ENCODE peak calls at places on chromosomes 2 and 18, in seven cellular contexts. One of them, this sample, is unnamed.
A peak's percentile ranks its signal among the peaks of the same experiment; 100 is the strongest.

GRCh38 chr2:231436957-231437356 is 27.3 kb downstream of the NCL start:
- DNase-seq in GM10248: no peak
- DNase-seq in GM06990: no peak
- DNase-seq in choroid plexus epithelial cell: no peak
- DNase-seq in fibroblast of mammary gland: no peak
- DNase-seq in bronchial epithelial cell: no peak
- DNase-seq in endothelial cell: no peak
- DNase-seq in this sample: no peak

GRCh38 chr2:20025065-20025786 is 12.8 kb upstream of the MATN3 start:
- DNase-seq in GM10248: no peak
- DNase-seq in GM06990: no peak
- DNase-seq in choroid plexus epithelial cell: no peak
- DNase-seq in fibroblast of mammary gland: no peak
- DNase-seq in bronchial epithelial cell: no peak
- DNase-seq in endothelial cell: no peak
- DNase-seq in this sample: no peak

GRCh38 chr2:53317863-53318262 is 449.7 kb upstream of the CHAC2 start:
- DNase-seq in GM10248: no peak
- DNase-seq in GM06990: no peak
- DNase-seq in choroid plexus epithelial cell: no peak
- DNase-seq in fibroblast of mammary gland: peak; percentile 5
- DNase-seq in bronchial epithelial cell: no peak
- DNase-seq in endothelial cell: no peak
- DNase-seq in this sample: no peak

GRCh38 chr2:135164431-135164830 is 112.3 kb downstream of the RAB3GAP1 start:
- DNase-seq in GM10248: no peak
- DNase-seq in GM06990: no peak
- DNase-seq in choroid plexus epithelial cell: peak; percentile 73
- DNase-seq in fibroblast of mammary gland: peak; percentile 64
- DNase-seq in bronchial epithelial cell: peak; percentile 96
- DNase-seq in endothelial cell: no peak
- DNase-seq in this sample: no peak

GRCh38 chr2:857081-857480 is 93.6 kb upstream of the SNTG2 start:
- DNase-seq in GM10248: no peak
- DNase-seq in GM06990: no peak
- DNase-seq in choroid plexus epithelial cell: no peak
- DNase-seq in fibroblast of mammary gland: no peak
- DNase-seq in bronchial epithelial cell: no peak
- DNase-seq in endothelial cell: no peak
- DNase-seq in this sample: no peak

GRCh38 chr2:63192889-63193778 is 142.5 kb downstream of the OTX1 start:
- DNase-seq in GM10248: no peak
- DNase-seq in GM06990: no peak
- DNase-seq in choroid plexus epithelial cell: peak; percentile 4
- DNase-seq in fibroblast of mammary gland: no peak
- DNase-seq in bronchial epithelial cell: no peak
- DNase-seq in endothelial cell: no peak
- DNase-seq in this sample: no peak

GRCh38 chr2:43171789-43172188 is 54.6 kb downstream of the ZFP36L2 start:
- DNase-seq in GM10248: no peak
- DNase-seq in GM06990: no peak
- DNase-seq in choroid plexus epithelial cell: peak; percentile 73
- DNase-seq in fibroblast of mammary gland: peak; percentile 51
- DNase-seq in bronchial epithelial cell: no peak
- DNase-seq in endothelial cell: no peak
- DNase-seq in this sample: no peak

GRCh38 chr18:42192251-42193248 is 237.5 kb downstream of the PIK3C3 start:
- DNase-seq in GM10248: no peak
- DNase-seq in GM06990: no peak
- DNase-seq in choroid plexus epithelial cell: peak; percentile 41
- DNase-seq in fibroblast of mammary gland: peak; percentile 36
- DNase-seq in bronchial epithelial cell: peak; percentile 80
- DNase-seq in endothelial cell: no peak
- DNase-seq in this sample: no peak

GRCh38 chr2:79887747-79888374 is 375.0 kb downstream of the CTNNA2 start:
- DNase-seq in GM10248: peak; percentile 28
- DNase-seq in GM06990: no peak
- DNase-seq in choroid plexus epithelial cell: peak; percentile 79
- DNase-seq in fibroblast of mammary gland: peak; percentile 71
- DNase-seq in bronchial epithelial cell: peak; percentile 58
- DNase-seq in endothelial cell: peak; percentile 59
- DNase-seq in this sample: no peak

GRCh38 chr2:215395687-215396460 is 40.0 kb downstream of the FN1 start:
- DNase-seq in GM10248: no peak
- DNase-seq in GM06990: no peak
- DNase-seq in choroid plexus epithelial cell: no peak
- DNase-seq in fibroblast of mammary gland: no peak
- DNase-seq in bronchial epithelial cell: no peak
- DNase-seq in endothelial cell: no peak
- DNase-seq in this sample: no peak

GRCh38 chr2:55155764-55156221 is 76.3 kb downstream of the CLHC1 start:
- DNase-seq in GM10248: no peak
- DNase-seq in GM06990: no peak
- DNase-seq in choroid plexus epithelial cell: peak; percentile 62
- DNase-seq in fibroblast of mammary gland: peak; percentile 53
- DNase-seq in bronchial epithelial cell: peak; percentile 50
- DNase-seq in endothelial cell: no peak
- DNase-seq in this sample: no peak

GRCh38 chr2:65265090-65266045 is 37.7 kb downstream of the ACTR2 start:
- DNase-seq in GM10248: no peak
- DNase-seq in GM06990: peak; percentile 32
- DNase-seq in choroid plexus epithelial cell: peak; percentile 95
- DNase-seq in fibroblast of mammary gland: peak; percentile 90
- DNase-seq in bronchial epithelial cell: peak; percentile 71
- DNase-seq in endothelial cell: no peak
- DNase-seq in this sample: no peak

GRCh38 chr2:71545572-71546274 is 92.4 kb downstream of the DYSF start:
- DNase-seq in GM10248: peak; percentile 72
- DNase-seq in GM06990: no peak
- DNase-seq in choroid plexus epithelial cell: peak; percentile 86
- DNase-seq in fibroblast of mammary gland: peak; percentile 56
- DNase-seq in bronchial epithelial cell: peak; percentile 50
- DNase-seq in endothelial cell: peak; percentile 61
- DNase-seq in this sample: peak; percentile 17

GRCh38 chr2:221641181-221641871 is 69.2 kb upstream of the EPHA4 start:
- DNase-seq in GM10248: no peak
- DNase-seq in GM06990: no peak
- DNase-seq in choroid plexus epithelial cell: peak; percentile 3
- DNase-seq in fibroblast of mammary gland: no peak
- DNase-seq in bronchial epithelial cell: peak; percentile 52
- DNase-seq in endothelial cell: no peak
- DNase-seq in this sample: no peak

GRCh38 chr2:47303341-47304148 is 99.4 kb upstream of the MSH2 start:
- DNase-seq in GM10248: no peak
- DNase-seq in GM06990: no peak
- DNase-seq in choroid plexus epithelial cell: peak; percentile 39
- DNase-seq in fibroblast of mammary gland: peak; percentile 19
- DNase-seq in bronchial epithelial cell: peak; percentile 41
- DNase-seq in endothelial cell: no peak
- DNase-seq in this sample: no peak

GRCh38 chr2:197800091-197800490 is 4.3 kb upstream of the PLCL1 start:
- DNase-seq in GM10248: no peak
- DNase-seq in GM06990: no peak
- DNase-seq in choroid plexus epithelial cell: no peak
- DNase-seq in fibroblast of mammary gland: no peak
- DNase-seq in bronchial epithelial cell: no peak
- DNase-seq in endothelial cell: no peak
- DNase-seq in this sample: no peak

GRCh38 chr2:72665448-72665847 is 160.4 kb downstream of the EXOC6B start:
- DNase-seq in GM10248: no peak
- DNase-seq in GM06990: no peak
- DNase-seq in choroid plexus epithelial cell: no peak
- DNase-seq in fibroblast of mammary gland: no peak
- DNase-seq in bronchial epithelial cell: no peak
- DNase-seq in endothelial cell: no peak
- DNase-seq in this sample: no peak

GRCh38 chr2:5981241-5982055 is 289.3 kb downstream of the SOX11 start:
- DNase-seq in GM10248: no peak
- DNase-seq in GM06990: no peak
- DNase-seq in choroid plexus epithelial cell: peak; percentile 6
- DNase-seq in fibroblast of mammary gland: no peak
- DNase-seq in bronchial epithelial cell: no peak
- DNase-seq in endothelial cell: peak; percentile 6
- DNase-seq in this sample: no peak

GRCh38 chr2:25566694-25567093 is 106.7 kb downstream of the DTNB start:
- DNase-seq in GM10248: peak; percentile 66
- DNase-seq in GM06990: peak; percentile 51
- DNase-seq in choroid plexus epithelial cell: peak; percentile 65
- DNase-seq in fibroblast of mammary gland: peak; percentile 40
- DNase-seq in bronchial epithelial cell: no peak
- DNase-seq in endothelial cell: no peak
- DNase-seq in this sample: peak; percentile 67

GRCh38 chr2:128279786-128280701 is 38.6 kb downstream of the HS6ST1 start:
- DNase-seq in GM10248: no peak
- DNase-seq in GM06990: no peak
- DNase-seq in choroid plexus epithelial cell: no peak
- DNase-seq in fibroblast of mammary gland: no peak
- DNase-seq in bronchial epithelial cell: no peak
- DNase-seq in endothelial cell: no peak
- DNase-seq in this sample: peak; percentile 47

GRCh38 chr2:208186465-208186864 is 3.4 kb downstream of the C2orf80 start:
- DNase-seq in GM10248: no peak
- DNase-seq in GM06990: no peak
- DNase-seq in choroid plexus epithelial cell: no peak
- DNase-seq in fibroblast of mammary gland: no peak
- DNase-seq in bronchial epithelial cell: no peak
- DNase-seq in endothelial cell: no peak
- DNase-seq in this sample: no peak

GRCh38 chr18:10141559-10141958 is 227.7 kb downstream of the VAPA start:
- DNase-seq in GM10248: no peak
- DNase-seq in GM06990: no peak
- DNase-seq in choroid plexus epithelial cell: no peak
- DNase-seq in fibroblast of mammary gland: no peak
- DNase-seq in bronchial epithelial cell: no peak
- DNase-seq in endothelial cell: no peak
- DNase-seq in this sample: no peak

GRCh38 chr18:66111018-66111417 is 360.2 kb downstream of the CDH7 start:
- DNase-seq in GM10248: no peak
- DNase-seq in GM06990: no peak
- DNase-seq in choroid plexus epithelial cell: no peak
- DNase-seq in fibroblast of mammary gland: no peak
- DNase-seq in bronchial epithelial cell: no peak
- DNase-seq in endothelial cell: no peak
- DNase-seq in this sample: no peak

DNA sequence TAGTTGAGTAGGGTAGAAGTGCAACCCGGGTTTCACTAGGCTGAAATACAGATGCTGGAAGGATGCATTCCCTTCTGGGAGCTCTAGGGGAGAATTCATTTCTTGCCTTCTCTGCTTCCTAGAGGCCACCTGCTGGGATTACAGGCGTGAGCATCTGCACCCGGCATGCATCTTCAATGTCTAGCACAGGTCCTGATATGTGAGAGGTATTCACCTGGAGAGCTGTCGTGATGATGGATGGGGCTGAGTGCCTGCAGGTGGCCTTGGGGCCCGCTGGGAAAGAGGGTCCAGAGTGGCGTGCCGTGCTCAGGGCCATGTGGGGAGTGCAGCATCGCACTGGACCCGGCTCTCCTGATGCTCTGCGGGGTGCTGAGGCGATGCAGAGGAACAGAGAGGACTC is 6.6 kb upstream of the NTSR2 start:
- DNase-seq in GM10248: no peak
- DNase-seq in GM06990: no peak
- DNase-seq in choroid plexus epithelial cell: peak; percentile 14
- DNase-seq in fibroblast of mammary gland: no peak
- DNase-seq in bronchial epithelial cell: no peak
- DNase-seq in endothelial cell: no peak
- DNase-seq in this sample: no peak
- TF ChIP-seq CTCF in GM10248: no peak
- TF ChIP-seq CTCF in GM06990: no peak
- TF ChIP-seq CTCF in choroid plexus epithelial cell: no peak
- TF ChIP-seq CTCF in fibroblast of mammary gland: no peak
- TF ChIP-seq CTCF in bronchial epithelial cell: peak; percentile 8
- TF ChIP-seq CTCF in endothelial cell: no peak
- TF ChIP-seq CTCF in this sample: no peak

DNA sequence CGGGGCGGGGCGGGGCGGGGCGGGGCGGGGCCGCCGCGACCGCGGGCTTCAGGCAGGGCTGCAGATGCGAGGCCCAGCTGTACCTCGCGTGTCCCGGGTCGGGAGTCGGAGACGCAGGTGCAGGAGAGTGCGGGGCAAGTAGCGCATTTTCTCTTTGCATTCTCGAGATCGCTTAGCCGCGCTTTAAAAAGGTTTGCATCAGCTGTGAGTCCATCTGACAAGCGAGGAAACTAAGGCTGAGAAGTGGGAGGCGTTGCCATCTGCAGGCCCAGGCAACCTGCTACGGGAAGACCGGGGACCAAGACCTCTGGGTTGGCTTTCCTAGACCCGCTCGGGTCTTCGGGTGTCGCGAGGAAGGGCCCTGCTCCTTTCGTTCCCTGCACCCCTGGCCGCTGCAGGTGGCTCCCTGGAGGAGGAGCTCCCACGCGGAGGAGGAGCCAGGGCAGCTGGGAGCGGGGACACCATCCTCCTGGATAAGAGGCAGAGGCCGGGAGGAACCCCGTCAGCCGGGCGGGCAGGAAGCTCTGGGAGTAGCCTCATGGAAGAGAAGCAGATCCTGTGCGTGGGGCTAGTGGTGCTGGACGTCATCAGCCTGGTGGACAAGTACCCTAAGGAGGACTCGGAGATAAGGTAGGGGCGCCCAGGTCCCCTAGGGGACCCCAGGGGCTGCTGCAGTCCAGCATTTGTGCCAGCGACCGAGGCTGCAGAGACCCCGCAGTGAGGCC is at the start of gene KHK:
- DNase-seq in GM10248: peak; percentile 41
- DNase-seq in GM06990: no peak
- DNase-seq in choroid plexus epithelial cell: no peak
- DNase-seq in fibroblast of mammary gland: no peak
- DNase-seq in bronchial epithelial cell: peak; percentile 38
- DNase-seq in endothelial cell: peak; percentile 44
- DNase-seq in this sample: no peak
- TF ChIP-seq CTCF in GM10248: no peak
- TF ChIP-seq CTCF in GM06990: no peak
- TF ChIP-seq CTCF in choroid plexus epithelial cell: no peak
- TF ChIP-seq CTCF in fibroblast of mammary gland: no peak
- TF ChIP-seq CTCF in bronchial epithelial cell: no peak
- TF ChIP-seq CTCF in endothelial cell: peak; percentile 64
- TF ChIP-seq CTCF in this sample: peak; percentile 58

DNA sequence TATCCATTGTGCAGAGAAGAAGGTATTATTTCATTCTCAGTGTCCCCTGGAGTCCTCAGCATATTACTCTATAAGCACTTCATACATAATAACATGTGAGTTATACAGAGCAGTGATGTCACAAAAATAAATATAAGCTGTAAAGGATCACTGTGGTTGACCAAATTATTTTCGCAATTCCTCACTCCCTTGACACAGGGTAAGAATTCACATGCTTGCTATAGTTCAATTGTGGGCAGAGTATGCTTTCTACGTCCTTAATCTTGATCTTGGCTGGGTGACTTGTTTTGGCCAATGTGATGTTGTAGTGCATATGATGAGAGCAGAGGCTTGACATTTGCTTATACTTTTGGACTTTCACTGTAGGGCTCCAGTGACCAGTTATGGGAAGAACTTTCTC is 834.1 kb downstream of the TRIB2 start:
- DNase-seq in GM10248: no peak
- DNase-seq in GM06990: no peak
- DNase-seq in choroid plexus epithelial cell: no peak
- DNase-seq in fibroblast of mammary gland: no peak
- DNase-seq in bronchial epithelial cell: no peak
- DNase-seq in endothelial cell: no peak
- DNase-seq in this sample: no peak
- TF ChIP-seq CTCF in GM10248: no peak
- TF ChIP-seq CTCF in GM06990: no peak
- TF ChIP-seq CTCF in choroid plexus epithelial cell: no peak
- TF ChIP-seq CTCF in fibroblast of mammary gland: no peak
- TF ChIP-seq CTCF in bronchial epithelial cell: no peak
- TF ChIP-seq CTCF in endothelial cell: no peak
- TF ChIP-seq CTCF in this sample: no peak

GRCh38 chr2:76448956-76449355 is 738.2 kb upstream of the GCFC2 start:
- DNase-seq in GM10248: no peak
- DNase-seq in GM06990: no peak
- DNase-seq in choroid plexus epithelial cell: no peak
- DNase-seq in fibroblast of mammary gland: no peak
- DNase-seq in bronchial epithelial cell: no peak
- DNase-seq in endothelial cell: no peak
- DNase-seq in this sample: no peak
- TF ChIP-seq CTCF in GM10248: no peak
- TF ChIP-seq CTCF in GM06990: no peak
- TF ChIP-seq CTCF in choroid plexus epithelial cell: no peak
- TF ChIP-seq CTCF in fibroblast of mammary gland: no peak
- TF ChIP-seq CTCF in bronchial epithelial cell: no peak
- TF ChIP-seq CTCF in endothelial cell: no peak
- TF ChIP-seq CTCF in this sample: no peak